ENCODE peak calls at places on chromosome 3, in nine cellular contexts. I is aorta; S is stimulated activated CD4-positive, alpha-beta T cell treated with anti-CD3 and anti-CD28 coated beads, Interleukin-2, amount 100 ng/mL, for 48 hours; B is mucosa of gallbladder; V is stromal cell of bone marrow; X is Daoy; A is NCI-H2029 treated with DMSO at 0.1 percent for 48 hours; L is A172; G is stimulated activated CD8-positive, alpha-beta memory T cell treated with anti-CD3 and anti-CD28 coated beads, Interleukin-7, amount 100 ng/mL, for 48 hours. Y is an unnamed sample.

GRCh38 chr3:162437480-162437879 is 940.9 kb downstream of the OTOL1 start:
- DNase-seq in I (no peak), S (no peak), B (no peak), V (peak; percentile 7), X (peak; percentile 41), A (no peak), L (peak; percentile 93), G (no peak), Y (no peak)

GRCh38 chr3:13575459-13576061 is 26.6 kb downstream of the FBLN2 start:
- DNase-seq in I (no peak), S (no peak), B (no peak), V (no peak), X (no peak), A (no peak), L (peak; percentile 39), G (no peak), Y (no peak)

GRCh38 chr3:40970067-40970466 is 229.2 kb upstream of the CTNNB1 start:
- DNase-seq in I (no peak), S (no peak), B (no peak), V (no peak), X (peak; percentile 37), A (no peak), L (no peak), G (no peak), Y (no peak)

GRCh38 chr3:138493804-138494606 is 59.6 kb downstream of the ESYT3 start:
- DNase-seq in I (no peak), S (no peak), B (no peak), V (peak; percentile 72), X (no peak), A (no peak), L (peak; percentile 78), G (no peak), Y (no peak)

GRCh38 chr3:115784739-115785571 is 161.6 kb downstream of the GAP43 start:
- DNase-seq in I (no peak), S (no peak), B (no peak), V (peak; percentile 87), X (peak; percentile 80), A (peak; percentile 41), L (peak; percentile 51), G (no peak), Y (no peak)

GRCh38 chr3:162122405-162122804 is 625.8 kb downstream of the OTOL1 start:
- DNase-seq in I (no peak), S (no peak), B (no peak), V (no peak), X (no peak), A (no peak), L (no peak), G (no peak), Y (no peak)

GRCh38 chr3:24033818-24034217 is 88.7 kb downstream of the NR1D2 start:
- DNase-seq in I (no peak), S (no peak), B (no peak), V (no peak), X (no peak), A (no peak), L (no peak), G (no peak), Y (no peak)

GRCh38 chr3:38551026-38551832 is 55.1 kb downstream of the EXOG start:
- DNase-seq in I (peak; percentile 47), S (no peak), B (no peak), V (no peak), X (no peak), A (no peak), L (no peak), G (no peak), Y (no peak)

GRCh38 chr3:121998030-121998580 is 23.9 kb downstream of the ILDR1 start:
- DNase-seq in I (no peak), S (no peak), B (no peak), V (no peak), X (peak; percentile 65), A (no peak), L (peak; percentile 41), G (no peak), Y (no peak)

GRCh38 chr3:187968883-187969580 is 184.9 kb upstream of the LPP start:
- DNase-seq in I (no peak), S (no peak), B (peak; percentile 78), V (peak; percentile 83), X (no peak), A (no peak), L (no peak), G (no peak), Y (no peak)

GRCh38 chr3:69499899-69500316 is 114.0 kb upstream of the FRMD4B start:
- DNase-seq in I (peak; percentile 75), S (no peak), B (peak; percentile 57), V (peak; percentile 54), X (no peak), A (no peak), L (no peak), G (no peak), Y (no peak)

GRCh38 chr3:23202921-23203650 is at the start of gene UBE2E2:
- DNase-seq in I (peak; percentile 92), S (peak; percentile 46), B (peak; percentile 67), V (peak; percentile 47), X (peak; percentile 73), A (no peak), L (peak; percentile 33), G (peak; percentile 27), Y (peak; percentile 86)

GRCh38 chr3:69696365-69696764 is 42.9 kb upstream of the MITF start:
- DNase-seq in I (no peak), S (no peak), B (no peak), V (no peak), X (no peak), A (no peak), L (peak; percentile 4), G (no peak), Y (no peak)

GRCh38 chr3:14175383-14176037 is 2.9 kb downstream of the XPC start:
- DNase-seq in I (no peak), S (peak; percentile 30), B (no peak), V (no peak), X (peak; percentile 27), A (no peak), L (peak; percentile 41), G (no peak), Y (no peak)

GRCh38 chr3:42830437-42831320 is 21.4 kb downstream of the ACKR2 start:
- DNase-seq in I (no peak), S (no peak), B (no peak), V (no peak), X (no peak), A (peak; percentile 35), L (peak; percentile 12), G (no peak), Y (peak; percentile 72)

GRCh38 chr3:152376351-152377183 is 107.8 kb downstream of the MBNL1 start:
- DNase-seq in I (no peak), S (no peak), B (no peak), V (no peak), X (no peak), A (no peak), L (no peak), G (no peak), Y (no peak)

GRCh38 chr3:23778451-23778850 is 27.3 kb upstream of the UBE2E1 start:
- DNase-seq in I (no peak), S (no peak), B (no peak), V (peak; percentile 14), X (no peak), A (no peak), L (no peak), G (no peak), Y (no peak)

GRCh38 chr3:177470200-177470941 is 273.1 kb upstream of the TBL1XR1 start:
- DNase-seq in I (no peak), S (no peak), B (no peak), V (no peak), X (peak; percentile 39), A (no peak), L (no peak), G (no peak), Y (peak; percentile 60)

GRCh38 chr3:30658328-30659052 is 52.1 kb downstream of the TGFBR2 start:
- DNase-seq in I (no peak), S (no peak), B (no peak), V (no peak), X (peak; percentile 52), A (no peak), L (peak; percentile 51), G (no peak), Y (no peak)

GRCh38 chr3:126424039-126424717 is 29.5 kb downstream of the CFAP100 start:
- DNase-seq in I (no peak), S (no peak), B (no peak), V (no peak), X (no peak), A (no peak), L (no peak), G (no peak), Y (no peak)

GRCh38 chr3:71629289-71630252 is 46.0 kb upstream of the FOXP1 start:
- DNase-seq in I (no peak), S (no peak), B (peak; percentile 40), V (peak; percentile 12), X (no peak), A (no peak), L (no peak), G (no peak), Y (no peak)